ENCODE peak calls at places on chromosomes 13 and 19, in seven cellular contexts. W is esophagus muscularis mucosa, B is RWPE1, G is mucosa of descending colon, J is WTC11, H is mesothelial cell of epicardium, L is dorsolateral prefrontal cortex. Z is an unnamed sample.

GRCh38 chr13:50123002-50123401 is 107.8 kb downstream of the KCNRG start:
- DNase-seq in W (no peak), B (no peak), G (peak; percentile 33), J (no peak), H (no peak), L (no peak), Z (no peak)

GRCh38 chr19:15330801-15331418 is 1.4 kb downstream of the BRD4 start:
- DNase-seq in W (no peak), B (peak; percentile 87), G (peak; percentile 21), J (no peak), H (no peak), L (no peak), Z (no peak)

GRCh38 chr19:39171479-39172465 is 25.0 kb upstream of the NCCRP1 start:
- DNase-seq in W (no peak), B (no peak), G (no peak), J (no peak), H (no peak), L (no peak), Z (no peak)

GRCh38 chr13:98710521-98710920 is 42.0 kb downstream of the SLC15A1 start:
- DNase-seq in W (no peak), B (no peak), G (no peak), J (no peak), H (no peak), L (no peak), Z (no peak)

GRCh38 chr19:38669532-38669931 is 22.1 kb downstream of the ACTN4 start:
- DNase-seq in W (no peak), B (no peak), G (no peak), J (no peak), H (no peak), L (no peak), Z (no peak)

GRCh38 chr19:41456342-41456918 is 13.5 kb downstream of the ERICH4 start:
- DNase-seq in W (no peak), B (no peak), G (no peak), J (no peak), H (no peak), L (no peak), Z (no peak)

GRCh38 chr19:15437355-15438123 is 12.2 kb downstream of the WIZ start:
- DNase-seq in W (no peak), B (no peak), G (no peak), J (no peak), H (no peak), L (no peak), Z (no peak)

GRCh38 chr13:20231839-20232555 is at the start of gene GJB6:
- DNase-seq in W (no peak), B (peak; percentile 51), G (peak; percentile 18), J (peak; percentile 68), H (peak; percentile 48), L (no peak), Z (peak; percentile 39)

GRCh38 chr19:58386166-58386575 is 898 bp upstream of the RPS5 start:
- DNase-seq in W (no peak), B (no peak), G (no peak), J (no peak), H (no peak), L (no peak), Z (peak; percentile 30)

GRCh38 chr13:23613971-23614370 is 43.8 kb downstream of the TNFRSF19 start:
- DNase-seq in W (no peak), B (no peak), G (no peak), J (no peak), H (no peak), L (no peak), Z (no peak)

GRCh38 chr13:40505196-40505595 is 161.2 kb downstream of the FOXO1 start:
- DNase-seq in W (peak; percentile 55), B (no peak), G (no peak), J (no peak), H (no peak), L (no peak), Z (no peak)

GRCh38 chr19:48635263-48635965 is 1.8 kb downstream of the DBP start:
- DNase-seq in W (no peak), B (peak; percentile 66), G (peak; percentile 73), J (peak; percentile 73), H (peak; percentile 75), L (peak; percentile 60), Z (peak; percentile 81)

DNA sequence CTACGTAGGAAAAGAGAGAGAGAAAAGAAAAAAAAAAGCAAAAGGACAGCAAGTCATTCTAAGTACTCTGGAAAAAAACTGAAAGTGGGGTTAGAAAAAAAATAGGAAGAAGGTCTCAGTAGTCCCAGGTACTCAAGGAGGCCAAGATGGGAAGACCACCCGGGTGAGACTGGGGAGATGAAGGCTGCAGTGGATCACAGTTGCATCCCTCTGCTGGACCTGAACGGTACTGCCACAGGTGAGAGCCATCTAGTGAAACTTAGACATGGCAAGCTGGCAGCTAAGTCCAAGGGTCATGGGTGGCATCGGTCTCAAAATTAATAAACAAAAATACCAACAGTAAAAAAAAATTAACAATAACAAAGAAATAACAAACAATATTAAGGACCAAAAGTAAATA is 41.0 kb upstream of the ZNF91 start:
- DNase-seq in W (no peak), B (no peak), G (peak; percentile 43), J (peak; percentile 35), H (no peak), L (no peak), Z (no peak)
- TF ChIP-seq CTCF in W (no peak), B (no peak), G (no peak), J (peak; percentile 23), H (peak; percentile 18), L (no peak), Z (no peak)

GRCh38 chr19:1220452-1221037 is 15.0 kb downstream of the STK11 start:
- DNase-seq in W (no peak), B (no peak), G (no peak), J (no peak), H (no peak), L (no peak), Z (no peak)
- TF ChIP-seq CTCF in W (no peak), B (no peak), G (no peak), J (no peak), H (no peak), L (no peak), Z (no peak)

GRCh38 chr13:35826626-35827254 is 304.4 kb downstream of the DCLK1 start:
- DNase-seq in W (no peak), B (no peak), G (no peak), J (peak; percentile 73), H (no peak), L (no peak), Z (peak; percentile 5)
- TF ChIP-seq CTCF in W (peak; percentile 14), B (no peak), G (no peak), J (peak; percentile 89), H (no peak), L (no peak), Z (no peak)

GRCh38 chr13:30443957-30444404 is 21.7 kb downstream of the UBE2L5 start:
- DNase-seq in W (peak; percentile 62), B (no peak), G (no peak), J (no peak), H (no peak), L (no peak), Z (no peak)

GRCh38 chr13:30450066-30450465 is 15.7 kb downstream of the HMGB1 start:
- DNase-seq in W (no peak), B (no peak), G (no peak), J (no peak), H (no peak), L (no peak), Z (no peak)

GRCh38 chr13:30442854-30443379 is 20.6 kb downstream of the UBE2L5 start:
- DNase-seq in W (peak; percentile 62), B (no peak), G (no peak), J (no peak), H (no peak), L (no peak), Z (no peak)

GRCh38 chr13:30448441-30448840 is 17.3 kb downstream of the HMGB1 start:
- DNase-seq in W (no peak), B (no peak), G (no peak), J (no peak), H (no peak), L (no peak), Z (no peak)

DNA sequence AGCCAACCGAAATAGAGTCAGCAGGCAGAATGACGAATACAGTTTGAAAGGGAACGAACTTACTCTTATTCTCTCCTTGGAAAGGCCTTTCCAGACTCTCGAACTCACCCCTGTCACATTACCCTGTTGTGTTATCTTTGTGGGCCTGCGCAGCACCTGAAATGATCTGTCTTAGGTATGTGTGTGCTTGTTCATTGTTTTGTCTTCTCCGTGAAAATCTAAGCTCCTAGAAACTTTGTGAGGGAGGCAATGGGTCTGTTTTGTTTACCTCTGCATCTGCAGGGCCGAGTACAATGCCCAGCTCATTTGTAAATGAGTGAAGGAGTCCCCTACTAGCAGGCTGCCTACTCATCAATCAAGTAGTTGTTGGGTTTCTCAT is 19.6 kb downstream of the HMGB1 start:
- DNase-seq in W (no peak), B (no peak), G (no peak), J (no peak), H (no peak), L (no peak), Z (no peak)
- TF ChIP-seq CTCF in W (no peak), B (no peak), G (no peak), J (no peak), H (no peak), L (no peak), Z (no peak)

DNA sequence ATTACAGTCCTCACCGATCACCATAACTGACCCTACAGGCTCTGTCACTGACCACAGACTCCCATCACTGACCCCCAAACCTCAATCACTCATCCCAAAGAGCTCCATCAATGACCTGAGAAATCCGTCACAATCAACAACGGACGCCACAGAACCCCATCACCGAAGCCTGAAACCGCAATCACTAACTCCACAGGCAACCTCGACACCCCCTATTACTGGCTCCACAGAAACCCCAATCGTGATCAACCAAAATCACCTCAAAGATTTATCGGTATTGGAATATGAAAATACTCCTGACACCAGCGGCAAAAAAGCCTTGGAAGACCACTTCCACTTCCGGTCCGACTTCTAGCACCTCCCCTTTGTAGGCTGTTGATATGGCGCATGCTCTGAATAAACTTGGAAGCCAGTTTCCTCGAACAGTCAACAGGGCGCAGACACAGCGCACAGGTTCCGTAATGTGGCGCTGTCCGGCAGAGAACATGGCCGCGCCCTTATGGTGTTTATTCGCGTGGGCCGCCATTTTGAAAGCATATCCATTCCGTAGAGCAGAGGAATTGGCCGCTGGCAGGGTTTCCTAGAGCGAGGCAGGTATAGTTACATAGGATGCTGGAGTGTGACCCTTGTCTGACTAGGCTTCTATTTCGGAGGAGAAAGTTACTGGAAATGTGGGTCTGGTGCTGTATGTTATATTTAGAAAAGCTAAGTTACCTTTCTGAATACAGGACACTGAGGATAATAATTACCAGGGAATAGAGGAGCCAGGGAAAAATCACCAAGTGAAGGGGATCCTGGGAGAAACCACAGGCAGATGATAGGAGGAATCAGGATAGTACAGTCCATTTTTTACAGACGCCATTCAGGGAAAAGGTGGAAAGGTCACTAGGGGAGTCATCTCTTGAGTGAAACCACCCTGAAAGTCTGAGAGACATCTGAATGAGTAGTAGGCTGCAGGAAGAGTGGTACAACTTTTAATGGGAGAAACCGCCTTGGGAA is at the start of gene ZNF585A:
- DNase-seq in W (peak; percentile 97), B (peak; percentile 78), G (peak; percentile 94), J (peak; percentile 91), H (peak; percentile 87), L (peak; percentile 93), Z (peak; percentile 88)
- TF ChIP-seq CTCF in W (peak; percentile 31), B (no peak), G (peak; percentile 38), J (no peak), H (no peak), L (peak; percentile 66), Z (no peak)